ENCODE peak calls at places on chromosomes 5 and 9, in five cellular contexts. W, M, V, I and N are unnamed samples.

GRCh38 chr5:32283539-32284377 is 29.0 kb downstream of the MTMR12 start:
- DNase-seq in M (no peak), W (no peak), I (no peak), V (no peak), N (no peak)

GRCh38 chr5:139633295-139634027 is 14.7 kb upstream of the CXXC5 start:
- DNase-seq in M (peak; percentile 83), I (peak; percentile 84), V (no peak), W (peak; percentile 76), N (no peak)

GRCh38 chr9:3719286-3719685 is 193.5 kb upstream of the RFX3 start:
- DNase-seq in I (no peak), V (no peak), W (no peak), M (no peak), N (no peak)

GRCh38 chr5:32791536-32792240 is 80.6 kb downstream of the NPR3 start:
- DNase-seq in M (no peak), W (no peak), I (no peak), V (no peak), N (no peak)

GRCh38 chr9:107523539-107523938 is 34.0 kb upstream of the KLF4 start:
- DNase-seq in M (no peak), I (no peak), V (no peak), W (no peak), N (no peak)

GRCh38 chr5:2686296-2686695 is 65.2 kb downstream of the IRX2 start:
- DNase-seq in I (no peak), V (no peak), M (no peak), W (no peak), N (no peak)

GRCh38 chr5:161548472-161549094 is 2.1 kb upstream of the GABRB2 start:
- DNase-seq in M (peak; percentile 69), V (no peak), I (no peak), W (no peak), N (no peak)

GRCh38 chr9:36327903-36328302 is 69.7 kb upstream of the GNE start:
- DNase-seq in I (no peak), V (no peak), M (no peak), W (no peak), N (no peak)

GRCh38 chr9:72509053-72509452 is 12.4 kb upstream of the TMC1 start:
- DNase-seq in V (no peak), I (no peak), M (no peak), W (no peak), N (no peak)

GRCh38 chr9:93184439-93185221 is 691 bp downstream of the WNK2 start:
- DNase-seq in V (no peak), W (no peak), I (no peak), M (peak; percentile 70), N (no peak)

GRCh38 chr9:137075275-137075775 is 2.0 kb upstream of the UAP1L1 start:
- DNase-seq in I (peak; percentile 43), V (no peak), M (no peak), W (no peak), N (no peak)

GRCh38 chr9:126497673-126498255 is 116.0 kb upstream of the LMX1B start:
- DNase-seq in W (no peak), I (no peak), V (no peak), M (no peak), N (no peak)

GRCh38 chr9:137240321-137240840 is 706 bp upstream of the TUBB4B start:
- DNase-seq in V (peak; percentile 67), I (peak; percentile 87), W (no peak), M (no peak), N (peak; percentile 75)

GRCh38 chr5:42250-42649 is 49.7 kb upstream of the PLEKHG4B start:
- DNase-seq in M (peak; percentile 69), V (no peak), W (no peak), I (peak; percentile 40), N (no peak)

GRCh38 chr5:19058216-19058615 is 929.8 kb downstream of the CDH18 start:
- DNase-seq in W (no peak), I (no peak), V (no peak), M (no peak), N (no peak)

GRCh38 chr5:120765189-120765588 is 301.1 kb downstream of the PRR16 start:
- DNase-seq in I (no peak), W (no peak), M (no peak), V (no peak), N (no peak)

GRCh38 chr9:124297915-124298645 is 40.3 kb downstream of the NEK6 start:
- DNase-seq in I (no peak), W (no peak), V (no peak), M (no peak), N (no peak)

GRCh38 chr5:158807947-158808346 is 291.8 kb downstream of the EBF1 start:
- DNase-seq in W (no peak), V (no peak), I (peak; percentile 1), M (no peak), N (no peak)

GRCh38 chr9:136519263-136520052 is 26.4 kb downstream of the NOTCH1 start:
- DNase-seq in V (no peak), I (no peak), W (no peak), M (no peak), N (no peak)

GRCh38 chr5:157744055-157745011 is 821 bp downstream of the LSM11 start:
- DNase-seq in M (no peak), W (no peak), I (peak; percentile 73), V (peak; percentile 34), N (peak; percentile 38)

GRCh38 chr5:157745041-157745456 is 1.5 kb downstream of the LSM11 start:
- DNase-seq in V (no peak), M (no peak), W (no peak), I (no peak), N (no peak)

GRCh38 chr5:157740211-157740610 is 3.3 kb upstream of the LSM11 start:
- DNase-seq in I (peak; percentile 53), V (peak; percentile 40), M (peak; percentile 45), W (peak; percentile 30), N (peak; percentile 26)

GRCh38 chr5:157747173-157747758 is 3.8 kb downstream of the LSM11 start:
- DNase-seq in I (no peak), M (no peak), W (no peak), V (no peak), N (no peak)

GRCh38 chr5:157743163-157744054 is at the start of gene LSM11:
- DNase-seq in I (peak; percentile 92), M (peak; percentile 98), V (peak; percentile 89), W (peak; percentile 67), N (peak; percentile 85)
- TF ChIP-seq POLR2A in I (peak; percentile 34), M (no peak), V (peak; percentile 33), W (peak; percentile 39), N (peak; percentile 39)

GRCh38 chr5:106956901-106957300 is 713.8 kb downstream of the EFNA5 start:
- DNase-seq in W (no peak), V (no peak), M (no peak), I (no peak), N (no peak)
- TF ChIP-seq TAF1 in W (no peak), V (no peak), M (no peak), I (no peak), N (no peak)

GRCh38 chr9:18806277-18806676 is 226.7 kb downstream of the SAXO1 start:
- DNase-seq in M (no peak), W (no peak), V (no peak), I (no peak), N (no peak)
- TF ChIP-seq POLR2AphosphoS5 in M (no peak), W (no peak), V (no peak), I (no peak), N (no peak)

GRCh38 chr9:112486221-112487007 is at the start of gene KIAA1958:
- DNase-seq in M (peak; percentile 83), I (peak; percentile 95), W (peak; percentile 81), V (peak; percentile 86), N (peak; percentile 83)
- TF ChIP-seq POLR2A in M (peak; percentile 79), I (peak; percentile 98), W (peak; percentile 92), V (peak; percentile 94), N (peak; percentile 98)

DNA sequence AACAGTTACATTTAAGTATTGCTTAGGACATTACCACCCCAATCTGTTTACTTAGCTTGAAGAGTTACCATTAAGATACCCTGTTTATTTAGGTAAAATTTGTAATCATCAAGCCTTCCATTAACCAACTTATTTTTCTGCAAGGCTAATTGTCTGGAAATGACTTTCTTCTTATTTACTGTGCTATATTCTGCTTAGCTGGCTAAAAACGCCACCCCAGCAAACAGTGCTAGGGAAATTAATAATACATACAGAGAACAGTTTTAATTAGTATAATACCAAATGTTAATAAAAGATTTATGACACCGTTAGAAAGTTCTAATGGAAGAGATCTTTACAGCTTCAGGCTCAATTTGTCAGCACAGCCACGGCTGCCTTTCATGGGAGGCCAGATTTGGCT is 14.0 kb downstream of the TLX3 start:
- DNase-seq in W (no peak), V (no peak), I (no peak), M (no peak), N (no peak)
- TF ChIP-seq TAF1 in W (no peak), V (no peak), I (no peak), M (no peak), N (no peak)

GRCh38 chr5:38725419-38725865 is 120.4 kb upstream of the OSMR start:
- DNase-seq in W (no peak), V (no peak), I (no peak), M (no peak), N (no peak)
- TF ChIP-seq POLR2AphosphoS5 in W (no peak), V (no peak), I (no peak), M (no peak), N (no peak)

GRCh38 chr9:120917989-120918630 is 8.5 kb downstream of the TRAF1 start:
- DNase-seq in I (no peak), V (no peak), M (no peak), W (no peak), N (no peak)

GRCh38 chr9:120917285-120917684 is 9.3 kb downstream of the TRAF1 start:
- DNase-seq in V (no peak), M (no peak), I (no peak), W (no peak), N (no peak)

GRCh38 chr9:120919639-120920494 is 6.7 kb downstream of the TRAF1 start:
- DNase-seq in M (no peak), V (no peak), I (no peak), W (no peak), N (no peak)

GRCh38 chr9:120920495-120921178 is 6.0 kb downstream of the TRAF1 start:
- DNase-seq in V (no peak), M (no peak), I (no peak), W (no peak), N (no peak)

GRCh38 chr9:120918931-120919638 is 7.5 kb downstream of the TRAF1 start:
- DNase-seq in V (no peak), I (no peak), M (no peak), W (no peak), N (no peak)
- TF ChIP-seq POLR2A in V (no peak), I (no peak), M (no peak), W (no peak), N (peak; percentile 42)

GRCh38 chr5:179878222-179879002 is 19.8 kb upstream of the MRNIP start:
- DNase-seq in W (no peak), M (no peak), I (no peak), V (no peak), N (no peak)
- TF ChIP-seq TAF1 in W (no peak), M (no peak), I (no peak), V (no peak), N (no peak)